ENCODE peak calls at places on chromosomes 3 and 15, in nine cellular contexts. One of them, this sample, is unnamed.

GRCh38 chr15:88649753-88650551 is 11.1 kb downstream of the ISG20 start:
- DNase-seq in cardiac muscle cell: no peak
- DNase-seq in RWPE1: no peak
- DNase-seq in stimulated activated CD8-positive, alpha-beta memory T cell treated with anti-CD3 and anti-CD28 coated beads, Interleukin-4, amount 100 ng/mL, for 24 hours: no peak
- DNase-seq in nucleus accumbens: no peak
- DNase-seq in COR-L47: no peak
- DNase-seq in neural crest cell: no peak
- DNase-seq in ELR: no peak
- DNase-seq in prostate gland: no peak
- DNase-seq in this sample: no peak

GRCh38 chr3:117954131-117954530 is 1080.5 kb downstream of the IGSF11 start:
- DNase-seq in cardiac muscle cell: no peak
- DNase-seq in RWPE1: no peak
- DNase-seq in stimulated activated CD8-positive, alpha-beta memory T cell treated with anti-CD3 and anti-CD28 coated beads, Interleukin-4, amount 100 ng/mL, for 24 hours: no peak
- DNase-seq in nucleus accumbens: no peak
- DNase-seq in COR-L47: no peak
- DNase-seq in neural crest cell: no peak
- DNase-seq in ELR: no peak
- DNase-seq in prostate gland: no peak
- DNase-seq in this sample: no peak

GRCh38 chr3:141851411-141851810 is 25.0 kb upstream of the ATP1B3 start:
- DNase-seq in cardiac muscle cell: no peak
- DNase-seq in RWPE1: no peak
- DNase-seq in stimulated activated CD8-positive, alpha-beta memory T cell treated with anti-CD3 and anti-CD28 coated beads, Interleukin-4, amount 100 ng/mL, for 24 hours: no peak
- DNase-seq in nucleus accumbens: no peak
- DNase-seq in COR-L47: no peak
- DNase-seq in neural crest cell: no peak
- DNase-seq in ELR: no peak
- DNase-seq in prostate gland: no peak
- DNase-seq in this sample: no peak

GRCh38 chr15:40936709-40937666 is 7.8 kb downstream of the DLL4 start:
- DNase-seq in cardiac muscle cell: no peak
- DNase-seq in RWPE1: no peak
- DNase-seq in stimulated activated CD8-positive, alpha-beta memory T cell treated with anti-CD3 and anti-CD28 coated beads, Interleukin-4, amount 100 ng/mL, for 24 hours: no peak
- DNase-seq in nucleus accumbens: no peak
- DNase-seq in COR-L47: no peak
- DNase-seq in neural crest cell: no peak
- DNase-seq in ELR: no peak
- DNase-seq in prostate gland: no peak
- DNase-seq in this sample: no peak

GRCh38 chr15:79989682-79990081 is 18.7 kb upstream of the BCL2A1 start:
- DNase-seq in cardiac muscle cell: peak
- DNase-seq in RWPE1: no peak
- DNase-seq in stimulated activated CD8-positive, alpha-beta memory T cell treated with anti-CD3 and anti-CD28 coated beads, Interleukin-4, amount 100 ng/mL, for 24 hours: no peak
- DNase-seq in nucleus accumbens: no peak
- DNase-seq in COR-L47: no peak
- DNase-seq in neural crest cell: no peak
- DNase-seq in ELR: no peak
- DNase-seq in prostate gland: no peak
- DNase-seq in this sample: no peak

GRCh38 chr3:33789183-33789954 is 9.1 kb upstream of the PDCD6IP start:
- DNase-seq in cardiac muscle cell: no peak
- DNase-seq in RWPE1: no peak
- DNase-seq in stimulated activated CD8-positive, alpha-beta memory T cell treated with anti-CD3 and anti-CD28 coated beads, Interleukin-4, amount 100 ng/mL, for 24 hours: no peak
- DNase-seq in nucleus accumbens: no peak
- DNase-seq in COR-L47: no peak
- DNase-seq in neural crest cell: no peak
- DNase-seq in ELR: no peak
- DNase-seq in prostate gland: no peak
- DNase-seq in this sample: no peak

GRCh38 chr3:128316456-128316855 is 150.2 kb downstream of the DNAJB8 start:
- DNase-seq in cardiac muscle cell: peak
- DNase-seq in RWPE1: no peak
- DNase-seq in stimulated activated CD8-positive, alpha-beta memory T cell treated with anti-CD3 and anti-CD28 coated beads, Interleukin-4, amount 100 ng/mL, for 24 hours: peak
- DNase-seq in nucleus accumbens: no peak
- DNase-seq in COR-L47: no peak
- DNase-seq in neural crest cell: no peak
- DNase-seq in ELR: no peak
- DNase-seq in prostate gland: peak
- DNase-seq in this sample: no peak

GRCh38 chr15:66993874-66994696 is 71.3 kb upstream of the SMAD3 start:
- DNase-seq in cardiac muscle cell: no peak
- DNase-seq in RWPE1: no peak
- DNase-seq in stimulated activated CD8-positive, alpha-beta memory T cell treated with anti-CD3 and anti-CD28 coated beads, Interleukin-4, amount 100 ng/mL, for 24 hours: no peak
- DNase-seq in nucleus accumbens: no peak
- DNase-seq in COR-L47: no peak
- DNase-seq in neural crest cell: no peak
- DNase-seq in ELR: no peak
- DNase-seq in prostate gland: no peak
- DNase-seq in this sample: no peak

GRCh38 chr3:13296662-13297061 is 123.5 kb downstream of the NUP210 start:
- DNase-seq in cardiac muscle cell: no peak
- DNase-seq in RWPE1: no peak
- DNase-seq in stimulated activated CD8-positive, alpha-beta memory T cell treated with anti-CD3 and anti-CD28 coated beads, Interleukin-4, amount 100 ng/mL, for 24 hours: no peak
- DNase-seq in nucleus accumbens: no peak
- DNase-seq in COR-L47: no peak
- DNase-seq in neural crest cell: no peak
- DNase-seq in ELR: no peak
- DNase-seq in prostate gland: no peak
- DNase-seq in this sample: peak

GRCh38 chr3:99817047-99817436 is 620 bp upstream of the CMSS1 start:
- DNase-seq in cardiac muscle cell: no peak
- DNase-seq in RWPE1: peak
- DNase-seq in stimulated activated CD8-positive, alpha-beta memory T cell treated with anti-CD3 and anti-CD28 coated beads, Interleukin-4, amount 100 ng/mL, for 24 hours: no peak
- DNase-seq in nucleus accumbens: no peak
- DNase-seq in COR-L47: peak
- DNase-seq in neural crest cell: peak
- DNase-seq in ELR: peak
- DNase-seq in prostate gland: peak
- DNase-seq in this sample: peak

GRCh38 chr3:13543251-13543650 is 5.7 kb upstream of the FBLN2 start:
- DNase-seq in cardiac muscle cell: peak
- DNase-seq in RWPE1: peak
- DNase-seq in stimulated activated CD8-positive, alpha-beta memory T cell treated with anti-CD3 and anti-CD28 coated beads, Interleukin-4, amount 100 ng/mL, for 24 hours: no peak
- DNase-seq in nucleus accumbens: no peak
- DNase-seq in COR-L47: no peak
- DNase-seq in neural crest cell: no peak
- DNase-seq in ELR: peak
- DNase-seq in prostate gland: no peak
- DNase-seq in this sample: no peak

GRCh38 chr3:14636496-14637087 is 15.0 kb upstream of the CCDC174 start:
- DNase-seq in cardiac muscle cell: no peak
- DNase-seq in RWPE1: no peak
- DNase-seq in stimulated activated CD8-positive, alpha-beta memory T cell treated with anti-CD3 and anti-CD28 coated beads, Interleukin-4, amount 100 ng/mL, for 24 hours: no peak
- DNase-seq in nucleus accumbens: no peak
- DNase-seq in COR-L47: no peak
- DNase-seq in neural crest cell: no peak
- DNase-seq in ELR: no peak
- DNase-seq in prostate gland: no peak
- DNase-seq in this sample: no peak

GRCh38 chr3:44252332-44252731 is 10.6 kb downstream of the TOPAZ1 start:
- DNase-seq in cardiac muscle cell: peak
- DNase-seq in RWPE1: no peak
- DNase-seq in stimulated activated CD8-positive, alpha-beta memory T cell treated with anti-CD3 and anti-CD28 coated beads, Interleukin-4, amount 100 ng/mL, for 24 hours: no peak
- DNase-seq in nucleus accumbens: no peak
- DNase-seq in COR-L47: peak
- DNase-seq in neural crest cell: no peak
- DNase-seq in ELR: peak
- DNase-seq in prostate gland: no peak
- DNase-seq in this sample: no peak

GRCh38 chr15:74809951-74810350 is 2.7 kb upstream of the LMAN1L start:
- DNase-seq in cardiac muscle cell: no peak
- DNase-seq in RWPE1: no peak
- DNase-seq in stimulated activated CD8-positive, alpha-beta memory T cell treated with anti-CD3 and anti-CD28 coated beads, Interleukin-4, amount 100 ng/mL, for 24 hours: no peak
- DNase-seq in nucleus accumbens: no peak
- DNase-seq in COR-L47: no peak
- DNase-seq in neural crest cell: no peak
- DNase-seq in ELR: peak
- DNase-seq in prostate gland: no peak
- DNase-seq in this sample: no peak

GRCh38 chr15:61687124-61687523 is 373.1 kb downstream of the VPS13C start:
- DNase-seq in cardiac muscle cell: no peak
- DNase-seq in RWPE1: no peak
- DNase-seq in stimulated activated CD8-positive, alpha-beta memory T cell treated with anti-CD3 and anti-CD28 coated beads, Interleukin-4, amount 100 ng/mL, for 24 hours: no peak
- DNase-seq in nucleus accumbens: no peak
- DNase-seq in COR-L47: no peak
- DNase-seq in neural crest cell: no peak
- DNase-seq in ELR: no peak
- DNase-seq in prostate gland: no peak
- DNase-seq in this sample: no peak

GRCh38 chr3:23739536-23739935 is 66.2 kb upstream of the UBE2E1 start:
- DNase-seq in cardiac muscle cell: peak
- DNase-seq in RWPE1: no peak
- DNase-seq in stimulated activated CD8-positive, alpha-beta memory T cell treated with anti-CD3 and anti-CD28 coated beads, Interleukin-4, amount 100 ng/mL, for 24 hours: no peak
- DNase-seq in nucleus accumbens: no peak
- DNase-seq in COR-L47: no peak
- DNase-seq in neural crest cell: no peak
- DNase-seq in ELR: peak
- DNase-seq in prostate gland: no peak
- DNase-seq in this sample: peak

This sample was measured in G401.